ENCODE peak calls at places on chromosomes 7 and 10, in four cellular contexts. F, Z, M and E are unnamed samples. For H3K36me3, the result is how much of the 10 kb centered on the place peaks cover.

GRCh38 chr7:71775648-71776047 is 636.5 kb downstream of the CALN1 start:
- DNase-seq in M (no peak), F (no peak), Z (no peak), E (no peak)

GRCh38 chr7:93921607-93922446 is at the start of gene GNG11:
- DNase-seq in Z (peak), F (peak), M (peak), E (peak)

GRCh38 chr7:154412105-154412504 is 359.9 kb downstream of the DPP6 start:
- DNase-seq in M (no peak), Z (no peak), F (no peak), E (no peak)

GRCh38 chr10:49595713-49596492 is 14.2 kb upstream of the SLC18A3 start:
- DNase-seq in M (no peak), F (no peak), Z (no peak), E (no peak)

GRCh38 chr7:82677064-82677463 is 233.5 kb upstream of the CACNA2D1 start:
- DNase-seq in M (no peak), Z (no peak), F (no peak), E (no peak)

GRCh38 chr10:26318672-26319071 is 102.1 kb downstream of the GAD2 start:
- DNase-seq in Z (no peak), F (no peak), M (no peak), E (no peak)

GRCh38 chr10:32180354-32181280 is 124.4 kb upstream of the KIF5B start:
- DNase-seq in M (no peak), F (no peak), Z (no peak), E (no peak)

GRCh38 chr7:44897299-44897698 is 12.0 kb upstream of the PURB start:
- DNase-seq in F (no peak), M (no peak), Z (no peak), E (no peak)

GRCh38 chr7:128025380-128025779 is 5.9 kb downstream of the LRRC4 start:
- DNase-seq in F (no peak), Z (no peak), M (no peak), E (no peak)

GRCh38 chr10:1034758-1035157 is 9.1 kb upstream of the IDI2 start:
- DNase-seq in F (no peak), M (no peak), Z (no peak), E (no peak)

GRCh38 chr7:130409722-130410072 is 29.4 kb downstream of the CPA1 start:
- DNase-seq in F (no peak), M (no peak), Z (no peak), E (no peak)

GRCh38 chr7:138097064-138097741 is 20.9 kb downstream of the AKR1D1 start:
- DNase-seq in Z (no peak), M (no peak), F (no peak), E (no peak)

GRCh38 chr10:49309691-49310371 is 10.9 kb downstream of the C10orf71 start:
- DNase-seq in M (no peak), Z (no peak), F (no peak), E (no peak)

GRCh38 chr7:6637544-6638229 is 569 bp downstream of the ZNF316 start:
- DNase-seq in F (no peak), Z (no peak), M (no peak), E (peak)

GRCh38 chr10:67602268-67602950 is 93.6 kb downstream of the CTNNA3 start:
- DNase-seq in M (no peak), Z (peak), F (no peak), E (no peak)

GRCh38 chr7:40709077-40709964 is 574.5 kb downstream of the SUGCT start:
- DNase-seq in F (no peak), M (no peak), Z (no peak), E (no peak)

DNA sequence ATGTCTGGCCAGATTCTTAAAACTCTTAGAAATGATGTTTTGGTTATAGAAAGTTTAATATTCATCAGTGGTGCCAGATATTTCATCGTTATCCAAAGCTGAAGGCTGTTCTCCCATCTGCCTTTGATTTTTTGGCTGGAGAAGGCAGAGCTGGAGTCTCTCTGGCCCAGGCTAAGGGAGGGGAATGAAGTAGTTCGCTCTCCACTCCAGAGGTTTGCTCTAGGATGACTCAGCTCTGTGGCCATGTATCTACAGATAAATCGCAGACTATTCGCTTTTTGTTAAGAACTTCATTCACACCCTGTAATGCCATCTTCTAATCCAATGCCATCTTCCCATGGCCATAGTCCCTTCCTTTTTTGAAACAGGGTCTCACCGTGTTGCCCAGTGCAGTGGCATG is 17.1 kb downstream of the RCC1L start:
- DNase-seq in F (peak), M (no peak), Z (peak), E (no peak)
- H3K36me3 ChIP-seq in F (under half), M (half or more), Z (under half), E (under half)

GRCh38 chr10:123143162-123143824 is 4.6 kb upstream of the HMX2 start:
- DNase-seq in F (no peak), M (no peak), Z (no peak), E (no peak)

GRCh38 chr10:123143825-123144168 is 4.1 kb upstream of the HMX2 start:
- DNase-seq in Z (no peak), F (no peak), M (no peak), E (no peak)

GRCh38 chr10:123140983-123141390 is 5.2 kb downstream of the HMX3 start:
- DNase-seq in F (no peak), Z (no peak), M (no peak), E (no peak)

GRCh38 chr10:123141791-123142700 is 5.9 kb upstream of the HMX2 start:
- DNase-seq in F (no peak), Z (no peak), M (no peak), E (no peak)

DNA sequence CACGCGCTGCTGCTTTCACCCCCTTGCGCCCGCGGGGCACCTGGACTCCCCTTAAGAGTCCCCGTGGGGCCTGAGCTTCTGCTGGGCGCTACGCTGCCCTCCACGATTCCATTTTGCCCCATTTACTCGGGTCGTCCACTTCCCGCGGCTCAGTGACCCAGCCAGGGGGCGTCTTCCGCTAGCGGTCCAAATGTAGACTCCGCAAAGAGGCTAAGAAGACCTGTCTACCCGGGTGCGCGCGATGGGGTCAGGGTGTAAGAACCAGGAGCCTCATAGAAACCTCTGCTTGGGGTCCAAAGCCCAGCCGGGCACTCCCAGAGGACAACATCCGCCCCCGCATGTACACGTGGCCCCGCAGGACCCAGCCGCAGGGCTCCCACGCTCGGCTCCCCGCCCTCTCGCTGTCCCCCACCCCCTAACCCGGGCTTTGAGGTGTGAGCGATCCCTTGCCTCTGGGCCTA is 5.2 kb upstream of the HMX2 start:
- DNase-seq in M (no peak), F (no peak), Z (no peak), E (no peak)
- H3K4me3 ChIP-seq in M (peak), F (no peak), Z (no peak), E (no peak)

GRCh38 chr7:155792999-155793560 is 19.2 kb downstream of the SHH start:
- DNase-seq in F (no peak), Z (no peak), M (no peak), E (no peak)

GRCh38 chr7:155795951-155796350 is 16.3 kb downstream of the SHH start:
- DNase-seq in M (no peak), F (no peak), Z (no peak), E (no peak)

GRCh38 chr7:155795401-155795800 is 16.9 kb downstream of the SHH start:
- DNase-seq in Z (no peak), F (no peak), M (no peak), E (no peak)

GRCh38 chr7:155793720-155794119 is 18.5 kb downstream of the SHH start:
- DNase-seq in Z (no peak), F (no peak), M (no peak), E (no peak)

GRCh38 chr7:155794196-155794595 is 18.1 kb downstream of the SHH start:
- DNase-seq in Z (no peak), F (no peak), M (no peak), E (no peak)
- H3K27ac ChIP-seq in Z (no peak), F (no peak), M (no peak), E (no peak)

DNA sequence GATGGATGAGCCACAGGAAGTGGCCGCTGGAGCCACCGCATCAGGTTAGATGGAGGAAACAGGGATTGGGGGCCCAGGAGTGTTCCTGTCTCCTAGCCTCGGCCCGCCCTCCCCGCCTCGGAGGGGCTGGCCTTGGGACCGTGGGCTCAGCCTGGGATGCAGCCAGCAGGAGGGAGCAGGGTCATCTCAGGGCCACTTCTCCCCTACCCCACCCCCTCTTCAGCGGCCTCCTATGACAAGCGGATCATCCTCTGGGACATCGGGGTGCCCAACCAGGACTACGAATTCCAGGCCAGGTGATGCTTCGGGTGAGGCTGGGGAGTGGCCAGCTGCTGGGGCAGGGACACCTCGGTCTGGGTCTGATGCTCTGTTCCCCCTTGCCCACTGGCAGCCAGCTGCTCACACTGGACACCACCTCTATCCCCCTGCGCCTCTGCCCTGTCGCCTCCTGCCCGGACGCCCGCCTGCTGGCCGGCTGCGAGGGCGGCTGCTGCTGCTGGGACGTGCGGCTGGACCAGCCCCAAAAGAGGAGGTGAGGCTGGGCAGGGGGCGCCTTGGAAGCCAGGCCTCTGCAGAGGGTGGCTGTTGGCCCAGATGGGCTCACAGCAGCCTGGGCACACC is 4.7 kb downstream of the LRWD1 start:
- DNase-seq in Z (no peak), M (no peak), F (no peak), E (no peak)
- H3K36me3 ChIP-seq in Z (under half), M (under half), F (under half), E (under half)

DNA sequence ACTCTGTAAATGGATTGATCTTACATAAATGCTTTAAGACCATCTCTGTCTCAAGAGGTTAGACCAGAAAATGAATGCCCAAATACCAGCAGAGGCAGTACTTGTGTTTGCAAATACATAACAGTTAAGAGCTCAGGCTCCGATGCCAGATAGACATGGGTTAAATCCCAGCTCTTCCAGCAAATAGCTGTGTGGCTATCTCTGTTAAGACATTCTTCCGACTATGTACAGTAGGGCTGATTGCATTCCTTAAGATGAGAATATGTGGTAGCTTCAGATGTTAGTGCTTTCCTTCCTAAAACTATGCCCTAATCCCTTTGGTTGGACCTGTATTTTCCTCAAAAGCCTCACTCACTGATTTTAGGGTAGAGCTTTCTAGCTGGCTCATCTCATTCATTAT is 2.2 kb downstream of the IDE start:
- DNase-seq in M (no peak), Z (no peak), F (no peak), E (no peak)
- H3K4me3 ChIP-seq in M (peak), Z (peak), F (no peak), E (no peak)

DNA sequence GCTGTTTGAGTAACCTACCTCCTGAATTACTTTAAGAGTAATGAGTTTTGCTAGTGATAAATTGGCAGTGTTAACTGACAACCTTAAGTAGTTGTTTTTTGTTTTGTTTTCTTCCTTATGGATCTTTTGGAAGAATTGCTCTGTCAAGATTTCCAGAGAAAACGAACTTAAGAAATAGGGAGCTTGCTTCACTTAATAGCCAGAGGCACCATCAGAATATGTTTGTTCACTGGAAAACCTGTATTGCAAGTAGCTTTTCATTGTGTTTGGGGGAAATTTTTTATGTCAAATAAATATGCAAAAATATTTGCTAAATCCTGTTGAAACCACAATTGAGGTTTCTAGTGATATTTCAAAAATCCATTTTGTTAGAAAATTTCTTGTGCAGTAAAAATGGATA is 65.5 kb upstream of the PAPSS2 start:
- DNase-seq in Z (no peak), M (no peak), F (no peak), E (no peak)
- H3K27ac ChIP-seq in Z (no peak), M (no peak), F (peak), E (no peak)